ENCODE peak calls at places on chromosome 19, in seven cellular contexts. E is stomach, P is esophagus muscularis mucosa, L is sigmoid colon, U is upper lobe of left lung, A is endothelial cell of umbilical vein, Q is GM23338. D is an unnamed sample. For H3K27me3, the result is how much of the 10 kb centered on the place peaks cover.

GRCh38 chr19:49776371-49776764 is 9.6 kb downstream of the AP2A1 start:
- DNase-seq in E (no peak), P (no peak), L (no peak), U (no peak), A (no peak), Q (no peak), D (no peak)

GRCh38 chr19:15291089-15291488 is 41.2 kb downstream of the BRD4 start:
- DNase-seq in E (no peak), P (no peak), L (no peak), U (no peak), A (no peak), Q (no peak), D (no peak)

GRCh38 chr19:8085606-8086464 is 33.3 kb downstream of the CCL25 start:
- DNase-seq in E (no peak), P (no peak), L (no peak), U (peak), A (no peak), Q (no peak), D (no peak)

GRCh38 chr19:39405930-39406655 is 554 bp upstream of the ZFP36 start:
- DNase-seq in E (no peak), P (no peak), L (no peak), U (peak), A (no peak), Q (peak), D (peak)

GRCh38 chr19:14474827-14475226 is 327 bp downstream of the PTGER1 start:
- DNase-seq in E (no peak), P (no peak), L (no peak), U (no peak), A (no peak), Q (no peak), D (no peak)

GRCh38 chr19:16315825-16316505 is 8.7 kb upstream of the KLF2 start:
- DNase-seq in E (no peak), P (no peak), L (peak), U (peak), A (no peak), Q (no peak), D (no peak)

GRCh38 chr19:49335071-49335783 is at the start of gene CD37:
- DNase-seq in E (peak), P (no peak), L (no peak), U (peak), A (no peak), Q (no peak), D (no peak)

GRCh38 chr19:19546751-19547162 is 8.7 kb downstream of the CILP2 start:
- DNase-seq in E (no peak), P (no peak), L (no peak), U (no peak), A (no peak), Q (no peak), D (no peak)

GRCh38 chr19:55449469-55449868 is 6.4 kb upstream of the SHISA7 start:
- DNase-seq in E (no peak), P (no peak), L (no peak), U (no peak), A (no peak), Q (no peak), D (no peak)

GRCh38 chr19:42606660-42607351 is 12.1 kb upstream of the CEACAM8 start:
- DNase-seq in E (peak), P (peak), L (no peak), U (peak), A (peak), Q (peak), D (peak)

GRCh38 chr19:40691421-40692211 is 1.2 kb upstream of the NUMBL start:
- DNase-seq in E (no peak), P (no peak), L (no peak), U (no peak), A (no peak), Q (peak), D (no peak)

GRCh38 chr19:40718774-40719391 is 2.0 kb downstream of the ITPKC start:
- DNase-seq in E (peak), P (no peak), L (peak), U (peak), A (peak), Q (peak), D (peak)

GRCh38 chr19:44587863-44588752 is 25.3 kb upstream of the IGSF23 start:
- DNase-seq in E (no peak), P (no peak), L (no peak), U (no peak), A (peak), Q (no peak), D (no peak)

GRCh38 chr19:4068058-4068966 is 1.6 kb upstream of the ZBTB7A start:
- DNase-seq in E (no peak), P (no peak), L (no peak), U (peak), A (no peak), Q (no peak), D (no peak)
- TF ChIP-seq POLR2AphosphoS5 in E (no peak), P (no peak), L (no peak), U (no peak), A (no peak), Q (no peak), D (no peak)

GRCh38 chr19:35560677-35561076 is 2.8 kb downstream of the ATP4A start:
- DNase-seq in E (no peak), P (no peak), L (no peak), U (no peak), A (no peak), Q (no peak), D (no peak)

GRCh38 chr19:35558400-35559280 is 4.8 kb downstream of the ATP4A start:
- DNase-seq in E (no peak), P (no peak), L (no peak), U (no peak), A (no peak), Q (no peak), D (no peak)

GRCh38 chr19:35560271-35560670 is 3.2 kb downstream of the ATP4A start:
- DNase-seq in E (no peak), P (no peak), L (no peak), U (no peak), A (no peak), Q (no peak), D (no peak)

GRCh38 chr19:35559281-35559659 is 4.2 kb downstream of the ATP4A start:
- DNase-seq in E (no peak), P (no peak), L (no peak), U (no peak), A (no peak), Q (peak), D (no peak)

GRCh38 chr19:35559781-35560180 is 3.7 kb downstream of the ATP4A start:
- DNase-seq in E (no peak), P (no peak), L (no peak), U (no peak), A (no peak), Q (no peak), D (no peak)
- H3K27me3 ChIP-seq in E (under half), P (under half), L (under half), U (under half), A (under half), Q (under half), D (under half)

GRCh38 chr19:1856698-1857603 is 6.4 kb downstream of the KLF16 start:
- DNase-seq in E (peak), P (peak), L (peak), U (peak), A (peak), Q (peak), D (peak)
- TF ChIP-seq POLR2AphosphoS5 in E (no peak), P (peak), L (no peak), U (no peak), A (no peak), Q (peak), D (no peak)

DNA sequence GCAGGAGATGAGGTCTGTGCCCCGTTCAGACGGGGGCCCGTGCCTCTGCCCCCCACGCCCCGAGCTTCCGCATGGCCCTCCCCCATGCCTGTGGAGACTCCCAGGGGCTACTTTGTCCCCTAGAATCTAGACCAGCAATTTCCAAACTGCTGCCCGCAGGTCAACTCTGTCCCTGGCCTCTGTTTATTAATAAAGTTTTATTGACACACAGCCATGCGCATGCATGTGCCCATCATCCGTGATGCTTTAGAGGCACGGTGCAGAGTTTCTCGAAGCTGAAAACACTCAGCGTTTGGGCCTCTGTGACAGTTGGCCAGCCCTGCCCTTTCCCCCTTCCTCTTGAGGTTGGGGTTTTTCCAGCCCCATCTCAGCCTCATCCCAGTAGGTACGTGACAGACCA is 140.0 kb downstream of the KDM4B start:
- DNase-seq in E (no peak), P (no peak), L (no peak), U (no peak), A (no peak), Q (no peak), D (no peak)
- H3K27me3 ChIP-seq in E (under half), P (under half), L (under half), U (under half), A (under half), Q (under half), D (under half)

D was measured in prostate gland.